ENCODE peak calls at places on chromosomes 13 and 19, in four cellular contexts. One of them, this sample, is unnamed. For H3K27me3, the result is how much of the 10 kb centered on the place peaks cover.

GRCh38 chr13:107379398-107380155 is 811.6 kb upstream of the ARGLU1 start:
- DNase-seq in left lung: no peak
- DNase-seq in foreskin keratinocyte: no peak
- DNase-seq in IMR-90: no peak
- DNase-seq in this sample: no peak

GRCh38 chr13:44302948-44303575 is 70.6 kb upstream of the SERP2 start:
- DNase-seq in left lung: no peak
- DNase-seq in foreskin keratinocyte: no peak
- DNase-seq in IMR-90: peak
- DNase-seq in this sample: no peak

GRCh38 chr13:19117913-19118739 is 63.5 kb downstream of the TUBA3C start:
- DNase-seq in left lung: no peak
- DNase-seq in foreskin keratinocyte: no peak
- DNase-seq in IMR-90: no peak
- DNase-seq in this sample: no peak

GRCh38 chr19:38596057-38596981 is 21.4 kb downstream of the MAP4K1 start:
- DNase-seq in left lung: peak
- DNase-seq in foreskin keratinocyte: no peak
- DNase-seq in IMR-90: no peak
- DNase-seq in this sample: no peak

GRCh38 chr19:40394816-40395210 is 4.8 kb upstream of the HIPK4 start:
- DNase-seq in left lung: no peak
- DNase-seq in foreskin keratinocyte: no peak
- DNase-seq in IMR-90: no peak
- DNase-seq in this sample: no peak

GRCh38 chr19:38880076-38880881 is 2.2 kb upstream of the RINL start:
- DNase-seq in left lung: no peak
- DNase-seq in foreskin keratinocyte: no peak
- DNase-seq in IMR-90: no peak
- DNase-seq in this sample: no peak

GRCh38 chr13:110417537-110417908 is 110.4 kb downstream of the COL4A2 start:
- DNase-seq in left lung: no peak
- DNase-seq in foreskin keratinocyte: no peak
- DNase-seq in IMR-90: no peak
- DNase-seq in this sample: no peak

GRCh38 chr13:33207616-33207964 is 78.0 kb downstream of the STARD13 start:
- DNase-seq in left lung: peak
- DNase-seq in foreskin keratinocyte: peak
- DNase-seq in IMR-90: peak
- DNase-seq in this sample: no peak

GRCh38 chr13:50422181-50423148 is 407.2 kb downstream of the KCNRG start:
- DNase-seq in left lung: no peak
- DNase-seq in foreskin keratinocyte: no peak
- DNase-seq in IMR-90: no peak
- DNase-seq in this sample: no peak

GRCh38 chr19:45279587-45280192 is 28.6 kb downstream of the MARK4 start:
- DNase-seq in left lung: no peak
- DNase-seq in foreskin keratinocyte: no peak
- DNase-seq in IMR-90: no peak
- DNase-seq in this sample: no peak

GRCh38 chr19:17942582-17943283 is 9.9 kb downstream of the CCDC124 start:
- DNase-seq in left lung: no peak
- DNase-seq in foreskin keratinocyte: no peak
- DNase-seq in IMR-90: no peak
- DNase-seq in this sample: no peak

GRCh38 chr13:21347753-21348318 is 111.3 kb downstream of the ZDHHC20 start:
- DNase-seq in left lung: no peak
- DNase-seq in foreskin keratinocyte: no peak
- DNase-seq in IMR-90: no peak
- DNase-seq in this sample: no peak

GRCh38 chr19:8466018-8466417 is 21.2 kb downstream of the HNRNPM start:
- DNase-seq in left lung: no peak
- DNase-seq in foreskin keratinocyte: no peak
- DNase-seq in IMR-90: peak
- DNase-seq in this sample: no peak

GRCh38 chr13:114057131-114058050 is 75.0 kb downstream of the RASA3 start:
- DNase-seq in left lung: no peak
- DNase-seq in foreskin keratinocyte: no peak
- DNase-seq in IMR-90: no peak
- DNase-seq in this sample: no peak

GRCh38 chr13:52010890-52011689 is at the start of gene ATP7B:
- DNase-seq in left lung: no peak
- DNase-seq in foreskin keratinocyte: no peak
- DNase-seq in IMR-90: no peak
- DNase-seq in this sample: peak

GRCh38 chr13:53216767-53217166 is 188.2 kb downstream of the OLFM4 start:
- DNase-seq in left lung: no peak
- DNase-seq in foreskin keratinocyte: no peak
- DNase-seq in IMR-90: no peak
- DNase-seq in this sample: no peak

GRCh38 chr13:105925496-105925895 is 610.0 kb downstream of the EFNB2 start:
- DNase-seq in left lung: no peak
- DNase-seq in foreskin keratinocyte: peak
- DNase-seq in IMR-90: peak
- DNase-seq in this sample: no peak

GRCh38 chr19:16836115-16836905 is 7.1 kb downstream of the SIN3B start:
- DNase-seq in left lung: peak
- DNase-seq in foreskin keratinocyte: peak
- DNase-seq in IMR-90: peak
- DNase-seq in this sample: no peak

GRCh38 chr13:51714663-51715168 is 89.2 kb downstream of the DHRS12 start:
- DNase-seq in left lung: no peak
- DNase-seq in foreskin keratinocyte: peak
- DNase-seq in IMR-90: peak
- DNase-seq in this sample: no peak

GRCh38 chr13:108455320-108455719 is 174.1 kb upstream of the MYO16 start:
- DNase-seq in left lung: no peak
- DNase-seq in foreskin keratinocyte: no peak
- DNase-seq in IMR-90: no peak
- DNase-seq in this sample: no peak

GRCh38 chr19:56601375-56601774 is 6.3 kb downstream of the ZNF71 start:
- DNase-seq in left lung: no peak
- DNase-seq in foreskin keratinocyte: no peak
- DNase-seq in IMR-90: peak
- DNase-seq in this sample: no peak

GRCh38 chr13:78098249-78098648 is 179.6 kb upstream of the EDNRB start:
- DNase-seq in left lung: no peak
- DNase-seq in foreskin keratinocyte: no peak
- DNase-seq in IMR-90: no peak
- DNase-seq in this sample: no peak

GRCh38 chr19:51083181-51083580 is 494 bp upstream of the KLK14 start:
- DNase-seq in left lung: no peak
- DNase-seq in foreskin keratinocyte: no peak
- DNase-seq in IMR-90: no peak
- DNase-seq in this sample: no peak

GRCh38 chr19:15294591-15294990 is 37.7 kb downstream of the BRD4 start:
- DNase-seq in left lung: no peak
- DNase-seq in foreskin keratinocyte: no peak
- DNase-seq in IMR-90: no peak
- DNase-seq in this sample: no peak

GRCh38 chr13:97120976-97121375 is 101.2 kb upstream of the MBNL2 start:
- DNase-seq in left lung: no peak
- DNase-seq in foreskin keratinocyte: peak
- DNase-seq in IMR-90: no peak
- DNase-seq in this sample: no peak

GRCh38 chr13:80835902-80836301 is 495.0 kb upstream of the SPRY2 start:
- DNase-seq in left lung: no peak
- DNase-seq in foreskin keratinocyte: no peak
- DNase-seq in IMR-90: no peak
- DNase-seq in this sample: no peak
- H3K27me3 ChIP-seq in left lung: under half
- H3K27me3 ChIP-seq in foreskin keratinocyte: under half
- H3K27me3 ChIP-seq in IMR-90: under half
- H3K27me3 ChIP-seq in this sample: under half

GRCh38 chr19:14113762-14114414 is 3.7 kb downstream of the PRKACA start:
- DNase-seq in left lung: no peak
- DNase-seq in foreskin keratinocyte: no peak
- DNase-seq in IMR-90: no peak
- DNase-seq in this sample: peak
- TF ChIP-seq CTCF in left lung: peak
- TF ChIP-seq CTCF in foreskin keratinocyte: peak
- TF ChIP-seq CTCF in IMR-90: peak
- TF ChIP-seq CTCF in this sample: no peak

GRCh38 chr19:49059056-49059455 is 1.5 kb upstream of the CGB7 start:
- DNase-seq in left lung: no peak
- DNase-seq in foreskin keratinocyte: no peak
- DNase-seq in IMR-90: no peak
- DNase-seq in this sample: no peak
- H3K27me3 ChIP-seq in left lung: half or more
- H3K27me3 ChIP-seq in foreskin keratinocyte: under half
- H3K27me3 ChIP-seq in IMR-90: under half
- H3K27me3 ChIP-seq in this sample: under half

DNA sequence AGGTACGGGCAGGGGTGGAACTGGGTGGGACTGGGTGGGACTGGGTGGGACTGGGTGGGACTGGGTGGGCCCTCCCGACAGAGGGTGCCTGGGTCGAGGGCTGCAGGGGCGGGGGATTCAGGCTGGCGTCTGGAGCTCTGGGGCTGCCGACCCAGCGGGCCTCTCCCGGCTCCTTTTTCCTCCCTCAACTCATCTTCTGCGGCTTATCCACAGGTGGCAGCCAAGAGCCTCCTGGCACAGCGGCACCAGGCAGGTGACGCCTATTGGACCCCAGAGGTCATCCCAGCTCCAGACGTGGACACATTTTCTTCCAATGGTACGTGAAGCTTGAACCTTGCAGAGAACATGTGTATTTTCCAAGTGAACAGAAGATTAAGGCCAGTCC is 533 bp downstream of the ZNF544 start:
- DNase-seq in left lung: no peak
- DNase-seq in foreskin keratinocyte: no peak
- DNase-seq in IMR-90: peak
- DNase-seq in this sample: no peak
- TF ChIP-seq CTCF in left lung: no peak
- TF ChIP-seq CTCF in foreskin keratinocyte: peak
- TF ChIP-seq CTCF in IMR-90: peak
- TF ChIP-seq CTCF in this sample: no peak

GRCh38 chr19:13054605-13055212 is 47.9 kb downstream of the LYL1 start:
- DNase-seq in left lung: no peak
- DNase-seq in foreskin keratinocyte: no peak
- DNase-seq in IMR-90: no peak
- DNase-seq in this sample: no peak
- H3K27me3 ChIP-seq in left lung: under half
- H3K27me3 ChIP-seq in foreskin keratinocyte: under half
- H3K27me3 ChIP-seq in IMR-90: under half
- H3K27me3 ChIP-seq in this sample: under half

DNA sequence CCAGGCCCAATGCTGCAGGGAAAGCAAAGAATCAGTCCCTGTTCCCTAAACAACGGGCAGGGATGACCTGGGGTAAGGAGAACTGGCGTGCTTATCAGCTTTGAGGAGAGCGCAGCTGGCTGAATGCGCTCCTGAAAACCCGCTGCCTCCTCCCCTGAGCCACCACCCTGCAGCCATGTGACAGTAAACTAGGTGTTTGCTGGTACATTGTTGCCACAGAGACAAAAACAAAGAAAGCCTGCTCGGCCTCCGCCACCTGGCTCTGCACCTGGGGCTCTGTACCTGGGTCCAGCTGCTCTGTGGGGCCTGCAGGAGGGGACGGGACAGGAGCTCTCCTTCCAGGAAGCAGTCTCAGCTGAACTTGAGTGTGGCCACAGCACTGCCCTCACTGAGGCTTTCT is 21.8 kb downstream of the MCF2L start:
- DNase-seq in left lung: no peak
- DNase-seq in foreskin keratinocyte: no peak
- DNase-seq in IMR-90: no peak
- DNase-seq in this sample: no peak
- TF ChIP-seq CTCF in left lung: no peak
- TF ChIP-seq CTCF in foreskin keratinocyte: no peak
- TF ChIP-seq CTCF in IMR-90: no peak
- TF ChIP-seq CTCF in this sample: no peak

DNA sequence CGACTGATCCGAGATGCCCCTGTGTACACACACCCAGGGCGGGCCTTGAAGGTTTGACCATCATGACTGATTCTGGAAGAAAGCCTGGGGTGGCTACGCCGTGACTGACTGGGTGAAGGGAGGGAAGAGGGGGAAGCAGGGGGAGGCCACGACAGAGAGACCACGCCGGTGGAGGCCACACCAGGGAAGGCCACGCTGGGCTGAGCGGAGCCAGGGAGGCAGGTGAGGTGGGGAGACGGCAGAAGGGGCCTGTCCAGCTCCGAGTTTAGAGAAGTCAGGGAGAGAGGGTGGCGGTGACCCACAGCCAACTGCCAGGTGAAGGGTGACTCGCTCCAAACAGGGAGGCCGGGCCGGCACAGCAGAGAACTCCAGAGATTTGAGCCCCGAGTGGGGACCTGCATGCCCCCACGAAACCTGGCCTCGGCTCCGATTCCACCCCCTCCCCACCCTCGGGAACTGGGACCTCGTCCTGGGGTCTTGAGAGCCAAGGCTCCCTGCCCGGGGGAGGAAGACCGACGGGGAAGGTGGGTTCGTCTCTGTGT is 102.6 kb downstream of the PTPRS start:
- DNase-seq in left lung: no peak
- DNase-seq in foreskin keratinocyte: no peak
- DNase-seq in IMR-90: no peak
- DNase-seq in this sample: no peak
- H3K27me3 ChIP-seq in left lung: under half
- H3K27me3 ChIP-seq in foreskin keratinocyte: under half
- H3K27me3 ChIP-seq in IMR-90: under half
- H3K27me3 ChIP-seq in this sample: under half

DNA sequence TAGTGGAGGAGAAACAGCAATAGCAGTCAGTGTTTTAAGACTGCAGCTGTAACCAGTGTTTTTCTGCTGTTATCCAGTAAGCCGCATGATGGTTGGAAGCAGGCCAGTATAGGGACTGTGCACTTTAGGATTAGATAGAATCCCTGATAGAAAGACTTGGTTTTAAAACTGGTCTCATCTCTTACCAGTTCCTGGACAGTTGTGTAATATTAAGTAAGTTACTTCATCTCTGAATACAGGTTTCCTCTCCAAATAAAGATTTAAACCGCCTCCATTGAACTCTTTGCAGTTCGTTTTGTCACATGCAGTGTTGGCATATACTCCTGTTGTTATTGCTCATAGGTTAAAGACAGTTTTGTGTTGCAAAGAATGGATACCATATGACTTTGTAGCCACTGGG is 25.6 kb downstream of the URI1 start:
- DNase-seq in left lung: no peak
- DNase-seq in foreskin keratinocyte: no peak
- DNase-seq in IMR-90: peak
- DNase-seq in this sample: no peak
- TF ChIP-seq CTCF in left lung: no peak
- TF ChIP-seq CTCF in foreskin keratinocyte: no peak
- TF ChIP-seq CTCF in IMR-90: no peak
- TF ChIP-seq CTCF in this sample: no peak

This sample was measured in CD4-positive, alpha-beta T cell.